ENCODE peak calls at places on chromosomes 13 and 19, in nine cellular contexts. Y is globus pallidus; Q is body of pancreas; B is myocyte; Z is M059J; S is endodermal cell; W is sigmoid colon; C is CD4-positive, CD25-positive, alpha-beta regulatory T cell; O is islet precursor cell. N is an unnamed sample.
A peak's percentile ranks its signal among the peaks of the same experiment; 100 is the strongest.

GRCh38 chr19:2567580-2567979 is 91.7 kb downstream of the GADD45B start:
- DNase-seq in Y (peak; percentile 55), C (no peak), O (peak; percentile 54), W (peak; percentile 85), B (no peak), Z (no peak), Q (no peak), S (peak; percentile 49), N (no peak)

GRCh38 chr13:110348751-110349150 is 41.7 kb downstream of the COL4A2 start:
- DNase-seq in S (no peak), Q (no peak), Y (no peak), Z (no peak), B (no peak), O (no peak), W (no peak), C (no peak), N (no peak)

GRCh38 chr13:57748096-57748495 is 116.6 kb downstream of the PCDH17 start:
- DNase-seq in C (no peak), Y (no peak), O (no peak), S (no peak), W (no peak), Z (peak; percentile 1), B (no peak), Q (no peak), N (no peak)

GRCh38 chr13:100833427-100833826 is 158.8 kb upstream of the TMTC4 start:
- DNase-seq in S (no peak), B (no peak), O (peak; percentile 62), Z (no peak), C (no peak), Y (no peak), W (no peak), Q (no peak), N (no peak)

GRCh38 chr19:7200739-7201138 is 93.5 kb downstream of the INSR start:
- DNase-seq in B (no peak), Y (no peak), W (no peak), O (no peak), Q (no peak), Z (no peak), S (no peak), C (no peak), N (no peak)

GRCh38 chr13:24038846-24039330 is 121.6 kb upstream of the SPATA13 start:
- DNase-seq in C (no peak), S (no peak), Q (peak; percentile 22), Y (peak; percentile 95), O (peak; percentile 86), B (peak; percentile 86), W (no peak), Z (peak; percentile 76), N (peak; percentile 20)

GRCh38 chr13:98875146-98875729 is 102.6 kb downstream of the DOCK9 start:
- DNase-seq in O (no peak), S (no peak), Q (no peak), W (no peak), Z (no peak), C (no peak), Y (no peak), B (no peak), N (no peak)

GRCh38 chr13:102679449-102680132 is 15.3 kb downstream of the METTL21C start:
- DNase-seq in Z (no peak), S (no peak), Y (no peak), B (no peak), W (no peak), Q (no peak), C (no peak), O (no peak), N (no peak)

GRCh38 chr13:89239361-89240127 is 1568.4 kb downstream of the SLITRK5 start:
- DNase-seq in Z (no peak), O (no peak), C (no peak), B (no peak), Q (no peak), Y (no peak), S (no peak), W (no peak), N (no peak)

GRCh38 chr19:37362733-37363132 is 8.2 kb upstream of the ZNF527 start:
- DNase-seq in Q (no peak), Z (no peak), W (no peak), S (peak; percentile 85), B (no peak), O (no peak), C (no peak), Y (no peak), N (no peak)

GRCh38 chr13:41674246-41674645 is 216.9 kb downstream of the RGCC start:
- DNase-seq in W (no peak), B (no peak), Q (no peak), C (no peak), S (no peak), Y (no peak), Z (no peak), O (no peak), N (no peak)

GRCh38 chr19:18017275-18018083 is 9.5 kb downstream of the ARRDC2 start:
- DNase-seq in B (no peak), O (no peak), Q (no peak), Y (no peak), S (no peak), Z (peak; percentile 26), W (no peak), C (no peak), N (no peak)

GRCh38 chr13:69720278-69720983 is 387.2 kb upstream of the ATXN8OS start:
- DNase-seq in W (no peak), Y (no peak), O (no peak), C (no peak), S (no peak), Z (no peak), Q (no peak), B (no peak), N (no peak)

GRCh38 chr13:63297162-63297561 is 1881.5 kb upstream of the PCDH20 start:
- DNase-seq in O (no peak), Y (no peak), C (no peak), S (no peak), W (no peak), B (no peak), Q (no peak), Z (no peak), N (no peak)

GRCh38 chr19:28426902-28427232 is 786.1 kb downstream of the UQCRFS1 start:
- DNase-seq in B (no peak), Q (no peak), C (no peak), Z (no peak), S (no peak), W (no peak), Y (no peak), O (peak; percentile 73), N (no peak)

GRCh38 chr19:48859711-48860572 is 8.5 kb downstream of the PLEKHA4 start:
- DNase-seq in Y (peak; percentile 24), Q (peak; percentile 91), C (no peak), W (no peak), S (peak; percentile 84), Z (no peak), B (no peak), O (peak; percentile 74), N (peak; percentile 78)

GRCh38 chr13:106851251-106851650 is 283.3 kb upstream of the ARGLU1 start:
- DNase-seq in S (no peak), C (no peak), Y (no peak), O (peak; percentile 62), B (no peak), Q (no peak), Z (peak; percentile 8), W (no peak), N (no peak)

GRCh38 chr19:44698492-44699201 is at the start of gene CEACAM16:
- DNase-seq in C (no peak), Z (no peak), B (no peak), Q (peak; percentile 53), W (no peak), O (no peak), S (no peak), Y (no peak), N (no peak)

GRCh38 chr19:461664-462551 is 1.1 kb upstream of the SHC2 start:
- DNase-seq in S (peak; percentile 90), Y (no peak), Q (peak; percentile 93), Z (no peak), C (no peak), O (peak; percentile 85), W (peak; percentile 80), B (no peak), N (no peak)

GRCh38 chr13:18236528-18236815 is 945.2 kb downstream of the TUBA3C start:
- DNase-seq in Z (no peak), W (no peak), B (no peak), Y (no peak), Q (no peak), S (no peak), O (no peak), C (no peak), N (no peak)

GRCh38 chr13:91046715-91047327 is 300.7 kb upstream of the MIR17HG start:
- DNase-seq in Z (no peak), B (peak; percentile 3), Y (no peak), S (peak; percentile 62), Q (no peak), O (no peak), W (no peak), C (no peak), N (no peak)

GRCh38 chr19:45419396-45419795 is 4.3 kb downstream of the ERCC1 start:
- DNase-seq in C (no peak), W (no peak), Q (no peak), Z (no peak), S (peak; percentile 43), B (peak; percentile 87), Y (peak; percentile 66), O (no peak), N (no peak)

GRCh38 chr19:17107546-17108452 is 32.2 kb downstream of the MYO9B start:
- DNase-seq in Z (peak; percentile 98), W (peak; percentile 97), Q (peak; percentile 38), B (peak; percentile 91), Y (no peak), C (no peak), O (peak; percentile 96), S (no peak), N (peak; percentile 74)

GRCh38 chr19:6556480-6556879 is 25.7 kb downstream of the TNFSF9 start:
- DNase-seq in W (no peak), Z (peak; percentile 76), Q (no peak), C (no peak), O (no peak), B (peak; percentile 29), Y (no peak), S (no peak), N (no peak)

GRCh38 chr13:114203536-114203935 is 24.5 kb downstream of the CFAP97D2 start:
- DNase-seq in Z (no peak), S (no peak), C (no peak), W (no peak), Y (no peak), Q (no peak), O (no peak), B (no peak), N (no peak)